ENCODE peak calls at places on chromosomes 11 and 22, in five cellular contexts. D is mammary epithelial cell, Z is A549, B is fibroblast of lung, E is H9. Q is an unnamed sample.

GRCh38 chr11:102792604-102793003 is 5.4 kb downstream of the MMP1 start:
- DNase-seq in D (no peak), Z (no peak), B (no peak), E (no peak), Q (no peak)

GRCh38 chr22:19463491-19464469 is 15.2 kb downstream of the UFD1 start:
- DNase-seq in D (no peak), Z (no peak), B (peak; percentile 52), E (no peak), Q (no peak)

GRCh38 chr11:130037058-130037457 is 32.6 kb upstream of the APLP2 start:
- DNase-seq in D (peak; percentile 93), Z (peak; percentile 11), B (peak; percentile 90), E (no peak), Q (peak; percentile 95)

GRCh38 chr11:17000987-17001386 is 13.2 kb downstream of the PLEKHA7 start:
- DNase-seq in D (no peak), Z (no peak), B (no peak), E (no peak), Q (no peak)

GRCh38 chr11:97890466-97890865 is 1130.3 kb upstream of the CNTN5 start:
- DNase-seq in D (no peak), Z (no peak), B (no peak), E (no peak), Q (no peak)

GRCh38 chr11:561148-562003 is 606 bp downstream of the RASSF7 start:
- DNase-seq in D (peak; percentile 68), Z (peak; percentile 81), B (peak; percentile 23), E (no peak), Q (peak; percentile 92)

GRCh38 chr11:130522284-130522961 is 74.0 kb downstream of the ADAMTS15 start:
- DNase-seq in D (peak; percentile 44), Z (peak; percentile 81), B (peak; percentile 95), E (peak; percentile 92), Q (peak; percentile 97)

GRCh38 chr11:2451336-2451735 is 6.5 kb downstream of the KCNQ1 start:
- DNase-seq in D (no peak), Z (no peak), B (no peak), E (no peak), Q (no peak)

GRCh38 chr22:28593299-28593698 is 86.3 kb downstream of the TTC28 start:
- DNase-seq in D (no peak), Z (no peak), B (no peak), E (no peak), Q (no peak)

DNA sequence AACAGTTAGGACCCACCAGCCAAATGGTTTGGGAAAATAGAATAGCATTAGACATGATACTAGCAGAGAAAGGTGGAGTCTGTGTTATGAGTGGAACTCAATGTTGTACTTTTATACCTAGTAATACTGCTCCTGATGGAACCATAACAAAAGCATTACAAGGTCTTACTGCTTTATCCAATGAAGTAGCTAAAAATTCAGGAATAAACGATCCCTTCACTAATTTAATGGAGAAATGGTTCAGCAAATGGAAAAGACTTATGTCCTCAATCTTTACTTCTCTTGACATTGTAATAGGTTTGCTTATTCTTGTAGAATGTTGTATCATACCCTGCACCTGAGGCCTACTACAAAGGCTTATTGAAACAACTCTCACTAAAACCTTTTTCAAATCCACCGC is 50.2 kb downstream of the ZNF280B start:
- DNase-seq in D (no peak), Z (no peak), B (no peak), E (no peak), Q (no peak)
- H3K4me2 ChIP-seq in D (no peak overlapping the region), Z (no peak overlapping the region), B (no peak overlapping the region), E (no peak overlapping the region), Q (no peak overlapping the region)

GRCh38 chr22:49597428-49598039 is 230.1 kb downstream of the BRD1 start:
- DNase-seq in D (no peak), Z (no peak), B (no peak), E (no peak), Q (no peak)
- TF ChIP-seq CTCF in D (no peak), Z (no peak), B (no peak), E (no peak), Q (no peak)

DNA sequence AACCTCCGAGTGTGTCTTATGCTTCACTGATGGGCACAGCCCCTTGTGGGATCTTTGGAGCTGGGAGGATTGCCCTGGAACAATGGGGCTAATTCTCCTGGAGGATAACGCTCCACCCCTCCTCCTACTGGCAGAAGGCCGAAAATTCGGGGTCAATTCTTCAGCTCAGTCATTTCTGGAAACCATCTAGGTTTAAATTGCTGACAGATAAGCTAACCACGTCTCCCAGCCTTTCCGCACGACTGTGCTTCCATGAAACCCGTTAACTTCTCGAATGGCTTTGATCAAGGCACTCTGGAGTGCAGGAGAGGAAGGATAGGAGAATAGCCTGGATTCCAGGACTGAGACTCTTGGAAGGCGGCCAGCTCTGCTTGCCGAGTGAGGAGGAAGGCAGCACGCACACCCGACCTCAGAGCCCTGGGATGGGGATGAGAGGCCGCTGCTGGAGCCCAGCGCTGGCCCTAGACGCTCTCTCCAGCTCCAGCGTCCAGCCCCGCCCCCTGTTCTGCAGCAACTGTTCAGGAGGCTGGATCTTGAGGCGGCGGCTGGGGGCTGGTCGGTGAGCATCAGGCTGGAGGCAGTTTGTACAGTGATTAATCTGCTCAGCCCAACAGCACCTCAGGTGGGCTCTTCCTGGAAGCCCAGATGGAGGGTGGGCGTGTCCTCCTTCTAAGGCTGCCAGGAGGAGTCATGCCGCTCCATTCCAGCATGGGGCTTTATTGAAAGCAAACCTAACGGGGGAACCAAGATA is 176.7 kb upstream of the NCAM1 start:
- DNase-seq in D (no peak), Z (no peak), B (peak; percentile 95), E (no peak), Q (no peak)
- H3K4me2 ChIP-seq in D (peak overlapping the region; percentile 35), Z (peak overlapping the region; percentile 6), B (peak overlapping the region; percentile 80), E (no peak overlapping the region), Q (no peak overlapping the region)

DNA sequence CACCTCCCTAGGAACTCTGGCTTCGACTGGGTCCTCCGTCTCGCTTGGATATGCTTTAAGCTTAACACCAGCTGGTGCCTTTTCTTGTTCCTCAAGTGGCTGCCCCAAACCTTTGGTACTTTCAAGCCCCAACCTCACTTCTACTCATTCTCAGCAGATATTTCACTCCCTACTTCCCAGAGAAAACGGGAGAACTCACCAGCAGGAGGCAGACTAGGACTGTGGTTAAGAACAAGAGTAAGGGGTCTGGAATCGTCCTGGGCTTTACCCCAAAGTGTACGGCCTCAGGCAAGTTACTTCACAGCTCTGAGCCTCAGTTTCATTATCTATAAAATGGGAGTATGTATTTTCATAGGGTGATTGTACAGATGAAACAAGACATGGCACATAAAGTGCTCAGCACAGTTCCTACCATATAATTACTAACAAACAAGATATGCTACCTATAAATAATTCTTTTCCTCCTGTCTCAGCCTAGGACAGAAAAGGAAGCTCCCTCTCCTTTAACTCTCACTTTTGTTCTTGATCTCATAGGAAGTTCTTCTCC is 37.8 kb downstream of the PAMR1 start:
- DNase-seq in D (no peak), Z (peak; percentile 48), B (peak; percentile 69), E (peak; percentile 70), Q (no peak)
- TF ChIP-seq CTCF in D (peak; percentile 55), Z (peak; percentile 60), B (peak; percentile 68), E (peak; percentile 81), Q (peak; percentile 69)

DNA sequence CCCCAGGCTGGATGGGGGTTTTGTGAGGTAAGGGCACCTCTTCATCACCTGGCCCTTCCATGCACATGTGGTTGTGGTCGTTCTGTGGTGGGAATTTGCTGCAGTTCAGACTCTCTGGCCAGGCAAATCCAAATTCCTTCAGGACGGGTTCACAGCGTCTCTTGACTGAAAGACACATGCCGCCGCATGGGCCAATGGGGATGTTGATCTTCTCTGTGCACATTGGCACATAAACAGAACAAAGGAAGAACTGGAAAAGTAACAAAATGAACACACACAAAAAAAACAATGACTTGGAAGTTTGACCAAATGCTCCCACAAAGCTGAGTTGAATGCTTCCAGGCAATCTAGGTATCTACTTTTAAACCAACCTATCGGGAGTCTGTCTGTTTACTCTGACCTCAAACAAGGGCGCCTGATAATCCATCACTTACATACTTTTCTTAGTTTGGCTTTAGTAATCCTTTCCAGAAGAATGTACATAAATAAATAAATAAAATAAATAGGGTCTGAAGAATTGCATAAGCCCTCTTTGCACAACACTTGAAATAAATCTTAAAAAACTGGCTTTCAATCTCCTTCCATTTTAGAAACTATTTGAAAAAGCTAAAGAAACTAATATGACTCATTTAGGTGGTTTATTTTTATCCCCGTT is 2.8 kb downstream of the FZD4 start:
- DNase-seq in D (no peak), Z (no peak), B (peak; percentile 57), E (no peak), Q (no peak)
- H3K4me2 ChIP-seq in D (no peak overlapping the region), Z (no peak overlapping the region), B (peak overlapping the region; percentile 72), E (no peak overlapping the region), Q (peak overlapping the region; percentile 86)

Q was measured in osteoblast.